ENCODE peak calls at places on chromosomes 16 and 17, in ten cellular contexts. B is Peyer's patch, D is testis, U is AG04450, O is PC-9, I is lower lobe of right lung, H is OCI-LY7, K is dorsolateral prefrontal cortex, G is heart right ventricle, A is retinal pigment epithelial cell. V is an unnamed sample.
A peak's percentile ranks its signal among the peaks of the same experiment; 100 is the strongest.

GRCh38 chr16:6360641-6361040 is 972.0 kb upstream of the RBFOX1 start:
- DNase-seq in B (no peak), D (no peak), U (no peak), O (no peak), I (no peak), H (no peak), K (no peak), G (no peak), A (no peak), V (no peak)

GRCh38 chr17:68431661-68432071 is 25.6 kb downstream of the WIPI1 start:
- DNase-seq in B (no peak), D (no peak), U (no peak), O (no peak), I (no peak), H (peak; percentile 73), K (peak; percentile 54), G (no peak), A (no peak), V (no peak)

GRCh38 chr16:73399486-73399885 is 351.6 kb upstream of the ZFHX3 start:
- DNase-seq in B (no peak), D (no peak), U (no peak), O (no peak), I (no peak), H (no peak), K (no peak), G (no peak), A (no peak), V (no peak)

GRCh38 chr17:41635121-41636097 is 11.0 kb upstream of the KRT17 start:
- DNase-seq in B (peak; percentile 71), D (peak; percentile 80), U (no peak), O (no peak), I (no peak), H (no peak), K (peak; percentile 22), G (peak; percentile 41), A (peak; percentile 90), V (no peak)

GRCh38 chr17:78839173-78839761 is 1.3 kb downstream of the USP36 start:
- DNase-seq in B (no peak), D (no peak), U (no peak), O (no peak), I (no peak), H (peak; percentile 27), K (no peak), G (no peak), A (no peak), V (no peak)

GRCh38 chr17:72338847-72339790 is 218.3 kb downstream of the SOX9 start:
- DNase-seq in B (no peak), D (no peak), U (peak; percentile 86), O (peak; percentile 81), I (no peak), H (no peak), K (no peak), G (peak; percentile 45), A (peak; percentile 76), V (peak; percentile 69)

GRCh38 chr17:82943751-82944150 is 103.9 kb upstream of the ZNF750 start:
- DNase-seq in B (peak; percentile 28), D (no peak), U (no peak), O (no peak), I (peak; percentile 17), H (no peak), K (no peak), G (no peak), A (no peak), V (no peak)

GRCh38 chr17:9934354-9934753 is 29.3 kb upstream of the RCVRN start:
- DNase-seq in B (no peak), D (no peak), U (no peak), O (no peak), I (no peak), H (no peak), K (no peak), G (no peak), A (no peak), V (no peak)

GRCh38 chr16:78993342-78993741 is 607.2 kb downstream of the MAF start:
- DNase-seq in B (peak; percentile 59), D (no peak), U (no peak), O (no peak), I (no peak), H (no peak), K (no peak), G (no peak), A (no peak), V (no peak)

GRCh38 chr16:66510298-66510697 is 39.6 kb downstream of the TK2 start:
- DNase-seq in B (peak; percentile 27), D (no peak), U (no peak), O (no peak), I (no peak), H (no peak), K (no peak), G (no peak), A (no peak), V (no peak)

GRCh38 chr17:34254651-34255380 is at the start of gene CCL2:
- DNase-seq in B (no peak), D (peak; percentile 84), U (peak; percentile 65), O (peak; percentile 1), I (peak; percentile 61), H (no peak), K (peak; percentile 63), G (peak; percentile 87), A (peak; percentile 48), V (no peak)

GRCh38 chr16:67461600-67462278 is 19.2 kb downstream of the ATP6V0D1 start:
- DNase-seq in B (peak; percentile 94), D (no peak), U (no peak), O (peak; percentile 72), I (peak; percentile 62), H (no peak), K (no peak), G (no peak), A (no peak), V (no peak)

GRCh38 chr17:61414936-61415251 is 15.3 kb downstream of the TBX2 start:
- DNase-seq in B (no peak), D (no peak), U (no peak), O (no peak), I (no peak), H (no peak), K (no peak), G (no peak), A (no peak), V (no peak)

GRCh38 chr16:27103954-27104353 is 37.2 kb downstream of the C16orf82 start:
- DNase-seq in B (no peak), D (no peak), U (no peak), O (no peak), I (no peak), H (no peak), K (no peak), G (no peak), A (no peak), V (no peak)

GRCh38 chr17:59469786-59470485 is 95.5 kb upstream of the DHX40 start:
- DNase-seq in B (no peak), D (no peak), U (no peak), O (no peak), I (no peak), H (no peak), K (no peak), G (no peak), A (no peak), V (no peak)
- H3K4me3 ChIP-seq in B (no peak overlapping the region), D (no peak overlapping the region), U (no peak overlapping the region), O (no peak overlapping the region), I (no peak overlapping the region), H (no peak overlapping the region), K (no peak overlapping the region), G (no peak overlapping the region), A (no peak overlapping the region), V (no peak overlapping the region)

GRCh38 chr16:4687946-4688673 is 5.3 kb upstream of the NUDT16L1 start:
- DNase-seq in B (peak; percentile 47), D (no peak), U (no peak), O (no peak), I (no peak), H (no peak), K (no peak), G (no peak), A (no peak), V (no peak)

GRCh38 chr16:4689864-4690704 is 3.3 kb upstream of the NUDT16L1 start:
- DNase-seq in B (no peak), D (no peak), U (no peak), O (no peak), I (no peak), H (no peak), K (no peak), G (no peak), A (no peak), V (no peak)

GRCh38 chr16:4687416-4687815 is 5.9 kb upstream of the NUDT16L1 start:
- DNase-seq in B (no peak), D (no peak), U (no peak), O (no peak), I (no peak), H (no peak), K (no peak), G (no peak), A (no peak), V (no peak)

GRCh38 chr16:4689091-4689671 is 4.2 kb upstream of the NUDT16L1 start:
- DNase-seq in B (peak; percentile 48), D (no peak), U (no peak), O (no peak), I (no peak), H (no peak), K (no peak), G (no peak), A (no peak), V (no peak)

GRCh38 chr16:4688674-4689045 is 4.7 kb upstream of the NUDT16L1 start:
- DNase-seq in B (no peak), D (no peak), U (no peak), O (no peak), I (no peak), H (no peak), K (no peak), G (no peak), A (no peak), V (no peak)
- TF ChIP-seq CTCF in B (no peak), D (no peak), U (no peak), O (no peak), I (no peak), H (no peak), K (no peak), G (no peak), A (no peak), V (no peak)

GRCh38 chr16:58500329-58501241 is 642 bp downstream of the NDRG4 start:
- DNase-seq in B (no peak), D (no peak), U (no peak), O (no peak), I (peak; percentile 35), H (no peak), K (no peak), G (no peak), A (no peak), V (no peak)
- H3K4me3 ChIP-seq in B (peak overlapping the region; percentile 29), D (peak overlapping the region; percentile 33), U (peak overlapping the region; percentile 72), O (peak overlapping the region; percentile 11), I (peak overlapping the region; percentile 34), H (peak overlapping the region; percentile 65), K (peak overlapping the region; percentile 81), G (no peak overlapping the region), A (peak overlapping the region; percentile 60), V (peak overlapping the region; percentile 52)

GRCh38 chr17:11874756-11875155 is 122.5 kb downstream of the ZNF18 start:
- DNase-seq in B (no peak), D (no peak), U (no peak), O (no peak), I (no peak), H (no peak), K (no peak), G (no peak), A (no peak), V (no peak)

GRCh38 chr17:11885051-11885450 is 112.2 kb downstream of the ZNF18 start:
- DNase-seq in B (no peak), D (no peak), U (no peak), O (no peak), I (no peak), H (no peak), K (no peak), G (no peak), A (no peak), V (no peak)

GRCh38 chr17:11882716-11883115 is 114.6 kb downstream of the ZNF18 start:
- DNase-seq in B (no peak), D (no peak), U (no peak), O (no peak), I (no peak), H (no peak), K (no peak), G (no peak), A (no peak), V (no peak)

GRCh38 chr17:11880714-11881113 is 116.6 kb downstream of the ZNF18 start:
- DNase-seq in B (no peak), D (no peak), U (no peak), O (no peak), I (no peak), H (peak; percentile 18), K (no peak), G (peak; percentile 7), A (no peak), V (no peak)
- TF ChIP-seq CTCF in B (peak; percentile 31), D (peak; percentile 24), U (no peak), O (peak; percentile 15), I (peak; percentile 20), H (peak; percentile 53), K (peak; percentile 46), G (peak; percentile 38), A (no peak), V (no peak)

V was measured in AG09309.